ENCODE peak calls at places on chromosome 1, in six cellular contexts. E is H1, Y is mesendoderm, K is mesenchymal stem cell, H is IMR-90, C is trophoblast cell. O is an unnamed sample.

GRCh38 chr1:179129702-179130473 is 48.0 kb downstream of the TOR3A start:
- DNase-seq in H (peak; percentile 47), K (peak; percentile 63), C (peak; percentile 46), E (no peak), Y (no peak), O (no peak)

GRCh38 chr1:114448370-114448769 is 62.6 kb downstream of the TRIM33 start:
- DNase-seq in H (no peak), C (no peak), E (no peak), Y (no peak), K (no peak), O (no peak)

GRCh38 chr1:244269169-244269568 is 182.5 kb downstream of the ADSS2 start:
- DNase-seq in Y (no peak), C (peak; percentile 8), H (no peak), K (no peak), E (no peak), O (no peak)

GRCh38 chr1:218804014-218804785 is 369.5 kb upstream of the LYPLAL1 start:
- DNase-seq in E (no peak), Y (no peak), K (no peak), C (peak; percentile 18), H (peak; percentile 32), O (no peak)

GRCh38 chr1:41639332-41639936 is 155.0 kb upstream of the EDN2 start:
- DNase-seq in K (peak; percentile 69), Y (no peak), H (peak; percentile 90), E (no peak), C (peak; percentile 21), O (no peak)

GRCh38 chr1:85433096-85433495 is 31.9 kb downstream of the DDAH1 start:
- DNase-seq in H (no peak), K (no peak), Y (no peak), E (no peak), C (no peak), O (no peak)

GRCh38 chr1:180630408-180631196 is 1.2 kb upstream of the XPR1 start:
- DNase-seq in K (no peak), H (no peak), E (no peak), C (no peak), Y (no peak), O (no peak)

GRCh38 chr1:233230011-233230410 is 65.5 kb downstream of the PCNX2 start:
- DNase-seq in C (no peak), H (peak; percentile 69), E (no peak), K (no peak), Y (no peak), O (no peak)

GRCh38 chr1:239436286-239436685 is 49.9 kb downstream of the CHRM3 start:
- DNase-seq in Y (no peak), H (no peak), E (no peak), C (no peak), K (no peak), O (no peak)

GRCh38 chr1:206685256-206685748 is 597 bp downstream of the MAPKAPK2 start:
- DNase-seq in K (peak; percentile 49), C (peak; percentile 46), E (no peak), H (peak; percentile 53), Y (no peak), O (peak; percentile 36)

GRCh38 chr1:187627516-187627915 is 798.8 kb downstream of the PLA2G4A start:
- DNase-seq in K (no peak), H (no peak), E (no peak), C (no peak), Y (no peak), O (no peak)

GRCh38 chr1:198075296-198075695 is 81.5 kb upstream of the NEK7 start:
- DNase-seq in E (no peak), H (no peak), K (no peak), C (no peak), Y (no peak), O (no peak)

GRCh38 chr1:59557549-59557885 is 257.2 kb upstream of the HOOK1 start:
- DNase-seq in Y (peak; percentile 52), K (no peak), E (no peak), H (no peak), C (no peak), O (no peak)

GRCh38 chr1:172397221-172397620 is 23.3 kb upstream of the C1orf105 start:
- DNase-seq in K (peak; percentile 80), H (peak; percentile 75), E (no peak), Y (no peak), C (no peak), O (no peak)

GRCh38 chr1:15707239-15707940 is 23.3 kb downstream of the PLEKHM2 start:
- DNase-seq in H (no peak), E (no peak), K (no peak), C (no peak), Y (no peak), O (no peak)

GRCh38 chr1:110237406-110238152 is 27.5 kb downstream of the KCNC4 start:
- DNase-seq in Y (no peak), K (no peak), E (no peak), H (no peak), C (no peak), O (no peak)

GRCh38 chr1:206909167-206909882 is 12.1 kb downstream of the IL24 start:
- DNase-seq in H (no peak), K (no peak), E (no peak), C (peak; percentile 73), Y (peak; percentile 59), O (no peak)

GRCh38 chr1:41673806-41674205 is 189.3 kb upstream of the EDN2 start:
- DNase-seq in H (peak; percentile 17), Y (no peak), C (no peak), K (no peak), E (no peak), O (no peak)

GRCh38 chr1:214688891-214689290 is 85.9 kb downstream of the CENPF start:
- DNase-seq in H (no peak), E (no peak), Y (no peak), K (no peak), C (no peak), O (no peak)

GRCh38 chr1:46368781-46369180 is 25.3 kb upstream of the FAAH start:
- DNase-seq in C (no peak), K (no peak), E (no peak), Y (no peak), H (no peak), O (no peak)

GRCh38 chr1:179314928-179315327 is 21.3 kb downstream of the SOAT1 start:
- DNase-seq in E (no peak), C (peak; percentile 21), H (peak; percentile 28), Y (peak; percentile 19), K (no peak), O (no peak)

GRCh38 chr1:229022595-229023350 is 248.1 kb upstream of the RAB4A start:
- DNase-seq in C (no peak), E (no peak), H (no peak), K (no peak), Y (no peak), O (no peak)

GRCh38 chr1:247812637-247813036 is 11.3 kb downstream of the OR14A16 start:
- DNase-seq in K (no peak), Y (no peak), C (no peak), E (no peak), H (no peak), O (no peak)

GRCh38 chr1:229171934-229172333 is 99.0 kb upstream of the RAB4A start:
- DNase-seq in E (no peak), K (no peak), C (peak; percentile 96), Y (peak; percentile 59), H (no peak), O (no peak)

GRCh38 chr1:72412286-72412685 is 129.9 kb upstream of the NEGR1 start:
- DNase-seq in H (peak; percentile 72), Y (no peak), C (no peak), K (no peak), E (no peak), O (no peak)

GRCh38 chr1:53754484-53755312 is 15.7 kb upstream of the GLIS1 start:
- DNase-seq in H (peak; percentile 77), Y (peak; percentile 82), C (peak; percentile 64), K (peak; percentile 66), E (no peak), O (peak; percentile 33)

GRCh38 chr1:234979316-234980223 is 149.1 kb downstream of the TOMM20 start:
- DNase-seq in H (no peak), K (no peak), E (no peak), C (no peak), Y (no peak), O (no peak)
- H3K4me3 ChIP-seq in H (no peak overlapping the region), K (peak overlapping the region; percentile 32), E (no peak overlapping the region), C (peak overlapping the region; percentile 5), Y (no peak overlapping the region), O (no peak overlapping the region)

DNA sequence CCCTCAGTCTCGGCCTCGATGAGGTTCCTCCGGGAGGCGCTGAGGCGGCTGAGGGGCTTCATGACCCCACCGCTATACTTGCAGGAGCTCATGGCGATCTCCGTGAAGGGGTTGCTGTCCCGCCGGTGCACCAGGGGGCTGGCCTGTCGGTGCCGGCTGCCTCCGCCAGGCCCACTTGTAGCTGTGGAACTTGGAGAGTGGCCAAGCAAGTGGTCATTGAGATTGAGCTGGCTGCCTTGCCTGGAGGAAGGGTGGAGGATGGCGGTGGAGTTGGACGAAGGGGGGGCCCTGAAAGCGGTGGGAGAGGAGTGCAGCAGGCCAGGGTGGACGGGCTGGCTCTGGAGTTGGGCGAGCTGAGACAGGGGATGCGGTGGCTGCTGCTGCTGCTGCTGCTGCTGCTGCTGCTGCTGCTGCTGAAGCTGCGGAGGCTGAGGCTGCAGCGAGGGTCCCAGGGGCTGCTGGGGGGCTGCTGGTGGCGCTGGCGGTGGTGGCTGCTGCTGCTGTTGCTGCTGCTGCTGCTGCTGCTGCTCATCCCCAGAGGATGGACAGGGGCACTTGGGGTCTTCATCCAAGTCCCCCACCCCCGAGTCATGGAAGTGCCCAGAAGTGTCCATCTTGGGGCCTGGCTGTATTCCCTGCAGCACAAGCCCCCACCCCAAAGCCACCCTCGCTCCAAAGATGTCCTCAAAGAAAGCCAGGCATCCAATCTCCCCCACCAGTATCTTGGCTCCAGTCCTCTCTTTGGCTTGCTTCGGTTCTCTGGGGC is 547 bp downstream of the KCNN3 start:
- DNase-seq in Y (no peak), K (peak; percentile 49), C (no peak), H (peak; percentile 38), E (no peak), O (no peak)
- H3K18ac ChIP-seq in Y (no peak overlapping the region), K (peak overlapping the region; percentile 37), C (no peak overlapping the region), H (no peak overlapping the region), E (peak overlapping the region; percentile 68), O (peak overlapping the region; percentile 97)

DNA sequence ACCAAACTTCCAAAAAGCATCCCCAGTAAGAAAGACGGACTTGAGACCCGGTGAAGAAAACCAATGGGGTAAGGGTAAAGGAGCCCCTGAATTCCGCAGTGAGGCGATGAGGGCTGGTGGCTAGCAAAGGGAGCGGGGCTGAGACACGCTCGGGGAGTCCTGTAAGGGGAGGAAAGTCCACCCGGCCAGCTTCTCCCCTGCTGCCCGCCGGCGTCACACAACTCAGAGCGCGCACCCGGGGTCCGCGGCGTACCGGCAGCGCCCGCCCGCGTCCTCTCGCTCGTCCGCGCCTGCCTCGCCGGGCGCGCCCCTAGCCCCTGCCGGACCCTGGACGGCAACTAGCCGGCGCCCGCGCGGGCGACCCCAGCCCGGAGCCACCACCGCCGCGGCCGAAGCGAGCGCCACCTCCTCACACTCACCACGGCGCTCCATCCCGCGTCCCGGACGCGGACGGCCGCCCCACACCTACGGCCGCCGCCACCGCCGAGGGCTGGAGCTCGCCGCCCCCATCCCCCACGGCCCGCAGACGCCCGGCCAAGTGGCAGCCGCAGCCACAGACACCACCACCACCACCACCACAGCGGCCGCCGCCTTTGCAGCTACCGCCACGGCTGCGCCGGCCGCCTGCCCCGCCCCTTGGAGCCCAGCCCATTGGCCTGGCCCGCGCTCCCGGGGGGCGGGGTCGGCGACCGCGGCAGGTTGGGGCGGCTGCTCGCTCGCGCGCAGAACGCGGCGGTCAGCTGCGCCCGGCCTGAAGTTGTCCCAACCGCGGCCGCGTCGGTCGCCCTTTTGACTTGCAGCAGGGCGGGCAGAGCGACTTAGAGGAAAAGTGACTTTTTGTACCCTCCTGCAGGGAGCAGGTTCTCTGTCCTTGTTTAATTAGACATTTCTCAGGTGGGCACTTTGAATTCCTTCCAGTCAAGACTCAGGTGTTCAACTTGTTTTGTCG is 10.0 kb upstream of the ARHGAP29 start:
- DNase-seq in K (peak; percentile 53), E (no peak), Y (peak; percentile 90), H (peak; percentile 36), C (peak; percentile 86), O (peak; percentile 82)
- H3K4me3 ChIP-seq in K (peak overlapping the region; percentile 83), E (peak overlapping the region; percentile 68), Y (peak overlapping the region; percentile 63), H (peak overlapping the region; percentile 83), C (peak overlapping the region; percentile 94), O (peak overlapping the region; percentile 88)

GRCh38 chr1:151944110-151944858 is 35.0 kb upstream of the THEM4 start:
- DNase-seq in K (peak; percentile 33), E (no peak), C (peak; percentile 75), H (no peak), Y (no peak), O (no peak)
- H3K18ac ChIP-seq in K (no peak overlapping the region), E (no peak overlapping the region), C (no peak overlapping the region), H (no peak overlapping the region), Y (no peak overlapping the region), O (no peak overlapping the region)

O was measured in neuronal stem cell.